ENCODE peak calls at places on chromosomes 16 and 17, in six cellular contexts. U is stomach; Z is CD8-positive, alpha-beta T cell; B is fibroblast of lung; X is right atrium auricular region; C is heart right ventricle. Y is an unnamed sample.

GRCh38 chr16:56742030-56742984 is 12.4 kb downstream of the NUP93 start:
- DNase-seq in U (no peak), Z (no peak), B (peak; percentile 91), X (no peak), C (no peak), Y (no peak)

GRCh38 chr17:42679001-42679491 is 2.3 kb upstream of the PLEKHH3 start:
- DNase-seq in U (peak; percentile 63), Z (peak; percentile 31), B (peak; percentile 45), X (peak; percentile 68), C (peak; percentile 54), Y (no peak)

GRCh38 chr16:47477680-47478079 is 16.5 kb downstream of the PHKB start:
- DNase-seq in U (no peak), Z (no peak), B (peak; percentile 47), X (no peak), C (no peak), Y (no peak)

GRCh38 chr16:58492735-58493134 is 7.2 kb upstream of the NDRG4 start:
- DNase-seq in U (no peak), Z (no peak), B (no peak), X (no peak), C (no peak), Y (no peak)

GRCh38 chr16:48129926-48130325 is 25.9 kb downstream of the ABCC12 start:
- DNase-seq in U (no peak), Z (no peak), B (no peak), X (no peak), C (no peak), Y (no peak)

GRCh38 chr16:58099097-58099955 is 29.9 kb downstream of the CFAP20 start:
- DNase-seq in U (no peak), Z (no peak), B (no peak), X (no peak), C (no peak), Y (no peak)

GRCh38 chr16:21214086-21214485 is 2.7 kb upstream of the ZP2 start:
- DNase-seq in U (no peak), Z (no peak), B (no peak), X (no peak), C (no peak), Y (no peak)

GRCh38 chr16:31706318-31706717 is 167.3 kb upstream of the ZNF267 start:
- DNase-seq in U (no peak), Z (no peak), B (no peak), X (no peak), C (no peak), Y (no peak)

GRCh38 chr17:50919321-50920040 is 53.3 kb upstream of the TOB1 start:
- DNase-seq in U (peak; percentile 96), Z (peak; percentile 86), B (peak; percentile 89), X (peak; percentile 87), C (peak; percentile 93), Y (peak; percentile 67)

GRCh38 chr17:7220593-7221280 is 999 bp downstream of the ACADVL start:
- DNase-seq in U (peak; percentile 70), Z (peak; percentile 61), B (peak; percentile 59), X (no peak), C (no peak), Y (peak; percentile 78)

GRCh38 chr16:72876981-72877373 is 171.0 kb downstream of the ZFHX3 start:
- DNase-seq in U (no peak), Z (no peak), B (peak; percentile 77), X (no peak), C (no peak), Y (no peak)

GRCh38 chr16:66376114-66376513 is 9.6 kb downstream of the CDH5 start:
- DNase-seq in U (no peak), Z (no peak), B (no peak), X (no peak), C (no peak), Y (no peak)

GRCh38 chr16:20327444-20328041 is at the start of gene GP2:
- DNase-seq in U (peak; percentile 50), Z (no peak), B (no peak), X (no peak), C (no peak), Y (no peak)

GRCh38 chr17:73103661-73104335 is 11.3 kb upstream of the SLC39A11 start:
- DNase-seq in U (no peak), Z (no peak), B (peak; percentile 8), X (no peak), C (no peak), Y (no peak)

GRCh38 chr16:66616169-66616568 is 11.7 kb downstream of the CMTM3 start:
- DNase-seq in U (no peak), Z (no peak), B (no peak), X (no peak), C (no peak), Y (no peak)

GRCh38 chr17:19345067-19345460 is 17.5 kb downstream of the B9D1 start:
- DNase-seq in U (no peak), Z (no peak), B (no peak), X (no peak), C (no peak), Y (no peak)

GRCh38 chr16:54342966-54343365 is 56.4 kb upstream of the IRX3 start:
- DNase-seq in U (no peak), Z (no peak), B (peak; percentile 44), X (no peak), C (no peak), Y (no peak)

GRCh38 chr16:30053376-30054015 is 12.1 kb upstream of the ALDOA start:
- DNase-seq in U (no peak), Z (no peak), B (peak; percentile 62), X (no peak), C (no peak), Y (no peak)

GRCh38 chr17:29557085-29557697 is 9.6 kb downstream of the ABHD15 start:
- DNase-seq in U (no peak), Z (no peak), B (peak; percentile 72), X (no peak), C (no peak), Y (no peak)

GRCh38 chr16:50305441-50306061 is 39.2 kb downstream of the ADCY7 start:
- DNase-seq in U (no peak), Z (no peak), B (no peak), X (no peak), C (no peak), Y (peak; percentile 52)

GRCh38 chr17:31052187-31052889 is 42.4 kb upstream of the NF1 start:
- DNase-seq in U (no peak), Z (no peak), B (peak; percentile 99), X (peak; percentile 80), C (peak; percentile 49), Y (peak; percentile 71)

DNA sequence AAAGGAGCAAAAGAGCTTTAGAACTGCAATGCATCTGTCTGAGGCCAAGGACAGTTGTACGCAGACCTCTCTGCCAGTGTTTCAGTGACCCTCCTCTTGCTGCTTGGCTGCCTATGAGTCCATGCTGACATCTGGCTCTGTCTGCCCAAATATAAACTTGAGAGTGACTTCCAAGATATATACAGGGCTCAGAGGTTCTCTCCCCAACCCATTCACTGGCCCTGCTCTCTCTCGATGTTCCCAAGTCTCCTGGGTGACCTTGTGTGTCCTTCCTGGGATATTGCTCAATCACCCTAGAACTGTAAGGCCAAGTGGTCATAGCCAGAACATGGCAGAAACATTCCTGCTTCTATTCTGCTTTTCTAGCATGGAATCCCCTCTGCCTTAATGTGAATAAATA is 716.3 kb downstream of the WWOX start:
- DNase-seq in U (no peak), Z (no peak), B (no peak), X (no peak), C (no peak), Y (no peak)
- TF ChIP-seq CTCF in U (no peak), Z (no peak), B (no peak), X (no peak), C (no peak), Y (no peak)

GRCh38 chr17:67335245-67335835 is 31.0 kb downstream of the PSMD12 start:
- DNase-seq in U (no peak), Z (no peak), B (peak; percentile 55), X (no peak), C (no peak), Y (no peak)
- H3K36me3 ChIP-seq in U (no peaks in the 10 kb centered on the region), Z (no peaks in the 10 kb centered on the region), B (no peaks in the 10 kb centered on the region), X (peaks cover 9% of the 10 kb centered on the region), C (no peaks in the 10 kb centered on the region), Y (peaks cover 19% of the 10 kb centered on the region)

GRCh38 chr17:64200080-64201042 is 62.7 kb downstream of the TEX2 start:
- DNase-seq in U (no peak), Z (no peak), B (peak; percentile 75), X (no peak), C (no peak), Y (no peak)

GRCh38 chr17:64203630-64204029 is 59.4 kb downstream of the TEX2 start:
- DNase-seq in U (no peak), Z (no peak), B (no peak), X (no peak), C (no peak), Y (no peak)

GRCh38 chr17:64198711-64199110 is 64.3 kb downstream of the TEX2 start:
- DNase-seq in U (no peak), Z (no peak), B (no peak), X (no peak), C (no peak), Y (no peak)

GRCh38 chr17:64205804-64206203 is 57.3 kb downstream of the TEX2 start:
- DNase-seq in U (no peak), Z (no peak), B (no peak), X (no peak), C (no peak), Y (no peak)

GRCh38 chr17:64202683-64203430 is 60.2 kb downstream of the TEX2 start:
- DNase-seq in U (no peak), Z (no peak), B (peak; percentile 91), X (no peak), C (no peak), Y (no peak)
- TF ChIP-seq CTCF in U (no peak), Z (no peak), B (no peak), X (no peak), C (no peak), Y (no peak)

GRCh38 chr17:64494121-64494520 is 2.7 kb downstream of the POLG2 start:
- DNase-seq in U (no peak), Z (no peak), B (no peak), X (no peak), C (no peak), Y (no peak)
- H3K36me3 ChIP-seq in U (peaks cover 19% of the 10 kb centered on the region), Z (peaks cover 13% of the 10 kb centered on the region), B (peaks cover 4% of the 10 kb centered on the region), X (peaks cover 35% of the 10 kb centered on the region), C (no peaks in the 10 kb centered on the region), Y (no peaks in the 10 kb centered on the region)

GRCh38 chr16:77302685-77303084 is 103.5 kb downstream of the SYCE1L start:
- DNase-seq in U (no peak), Z (no peak), B (no peak), X (no peak), C (no peak), Y (no peak)
- TF ChIP-seq CTCF in U (no peak), Z (no peak), B (no peak), X (no peak), C (no peak), Y (no peak)

GRCh38 chr16:68252383-68252782 is 7.2 kb downstream of the PLA2G15 start:
- DNase-seq in U (no peak), Z (no peak), B (no peak), X (no peak), C (no peak), Y (peak; percentile 40)
- H3K36me3 ChIP-seq in U (peaks cover 21% of the 10 kb centered on the region), Z (no peaks in the 10 kb centered on the region), B (peaks cover 9% of the 10 kb centered on the region), X (peaks cover 52% of the 10 kb centered on the region), C (no peaks in the 10 kb centered on the region), Y (peaks cover 75% of the 10 kb centered on the region)

DNA sequence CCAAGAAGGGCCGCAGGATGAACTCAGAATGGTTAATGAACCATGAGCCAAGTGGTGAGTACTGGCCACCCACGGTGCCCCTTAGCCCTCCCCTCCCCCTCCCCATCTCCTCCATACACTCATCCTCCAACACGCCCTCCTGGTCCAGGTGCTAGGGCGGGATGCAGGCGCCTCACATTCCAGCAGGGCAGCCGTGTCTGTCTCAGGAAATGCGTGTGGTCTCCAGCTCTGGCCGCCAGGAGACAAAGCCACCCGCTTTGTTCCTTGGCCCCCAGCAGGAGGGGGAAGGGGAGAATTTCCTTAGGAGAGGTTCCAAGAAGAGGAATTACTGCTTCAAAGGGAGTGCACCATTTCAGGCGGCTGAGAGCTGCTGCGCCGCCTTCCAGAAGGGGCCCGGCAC is 29.8 kb upstream of the RMI2 start:
- DNase-seq in U (no peak), Z (no peak), B (peak; percentile 91), X (no peak), C (no peak), Y (no peak)
- TF ChIP-seq CTCF in U (no peak), Z (no peak), B (no peak), X (no peak), C (peak; percentile 16), Y (no peak)